ENCODE peak calls at places on chromosomes 5 and 9, in five cellular contexts. One of them, this sample, is unnamed.

GRCh38 chr9:121812159-121812735 is 160.8 kb downstream of the DAB2IP start:
- DNase-seq in GM23338: no peak
- DNase-seq in stimulated activated CD4-positive, alpha-beta T cell treated with anti-CD3 and anti-CD28 coated beads, TNF-alpha, amount 100 ng/mL, for 48 hours: no peak
- DNase-seq in cardiac fibroblast: no peak
- DNase-seq in posterior cingulate gyrus: no peak
- DNase-seq in this sample: peak; percentile 57

GRCh38 chr5:73214921-73215490 is 42.0 kb downstream of the TMEM174 start:
- DNase-seq in cardiac fibroblast: no peak
- DNase-seq in posterior cingulate gyrus: no peak
- DNase-seq in GM23338: peak; percentile 20
- DNase-seq in stimulated activated CD4-positive, alpha-beta T cell treated with anti-CD3 and anti-CD28 coated beads, TNF-alpha, amount 100 ng/mL, for 48 hours: no peak
- DNase-seq in this sample: peak; percentile 65

GRCh38 chr9:96461336-96461735 is 11.4 kb downstream of the HABP4 start:
- DNase-seq in cardiac fibroblast: no peak
- DNase-seq in GM23338: no peak
- DNase-seq in posterior cingulate gyrus: no peak
- DNase-seq in stimulated activated CD4-positive, alpha-beta T cell treated with anti-CD3 and anti-CD28 coated beads, TNF-alpha, amount 100 ng/mL, for 48 hours: no peak
- DNase-seq in this sample: no peak

GRCh38 chr9:89037325-89037724 is 46.1 kb downstream of the S1PR3 start:
- DNase-seq in stimulated activated CD4-positive, alpha-beta T cell treated with anti-CD3 and anti-CD28 coated beads, TNF-alpha, amount 100 ng/mL, for 48 hours: no peak
- DNase-seq in cardiac fibroblast: no peak
- DNase-seq in GM23338: no peak
- DNase-seq in posterior cingulate gyrus: no peak
- DNase-seq in this sample: no peak

GRCh38 chr5:180395540-180396274 is 42.6 kb upstream of the GFPT2 start:
- DNase-seq in posterior cingulate gyrus: no peak
- DNase-seq in GM23338: no peak
- DNase-seq in cardiac fibroblast: no peak
- DNase-seq in stimulated activated CD4-positive, alpha-beta T cell treated with anti-CD3 and anti-CD28 coated beads, TNF-alpha, amount 100 ng/mL, for 48 hours: no peak
- DNase-seq in this sample: no peak

GRCh38 chr5:129110742-129111141 is 16.2 kb downstream of the ISOC1 start:
- DNase-seq in posterior cingulate gyrus: no peak
- DNase-seq in cardiac fibroblast: peak; percentile 44
- DNase-seq in GM23338: no peak
- DNase-seq in stimulated activated CD4-positive, alpha-beta T cell treated with anti-CD3 and anti-CD28 coated beads, TNF-alpha, amount 100 ng/mL, for 48 hours: no peak
- DNase-seq in this sample: no peak

GRCh38 chr5:9721161-9721560 is 91.0 kb upstream of the TAS2R1 start:
- DNase-seq in GM23338: no peak
- DNase-seq in posterior cingulate gyrus: no peak
- DNase-seq in stimulated activated CD4-positive, alpha-beta T cell treated with anti-CD3 and anti-CD28 coated beads, TNF-alpha, amount 100 ng/mL, for 48 hours: no peak
- DNase-seq in cardiac fibroblast: no peak
- DNase-seq in this sample: no peak

GRCh38 chr9:92712767-92713166 is 42.8 kb upstream of the IPPK start:
- DNase-seq in posterior cingulate gyrus: no peak
- DNase-seq in stimulated activated CD4-positive, alpha-beta T cell treated with anti-CD3 and anti-CD28 coated beads, TNF-alpha, amount 100 ng/mL, for 48 hours: no peak
- DNase-seq in cardiac fibroblast: no peak
- DNase-seq in GM23338: no peak
- DNase-seq in this sample: no peak

GRCh38 chr9:23638837-23639426 is 187.1 kb downstream of the ELAVL2 start:
- DNase-seq in posterior cingulate gyrus: no peak
- DNase-seq in cardiac fibroblast: no peak
- DNase-seq in stimulated activated CD4-positive, alpha-beta T cell treated with anti-CD3 and anti-CD28 coated beads, TNF-alpha, amount 100 ng/mL, for 48 hours: no peak
- DNase-seq in GM23338: no peak
- DNase-seq in this sample: no peak

GRCh38 chr5:138849439-138849838 is 25.7 kb downstream of the LRRTM2 start:
- DNase-seq in posterior cingulate gyrus: no peak
- DNase-seq in GM23338: no peak
- DNase-seq in stimulated activated CD4-positive, alpha-beta T cell treated with anti-CD3 and anti-CD28 coated beads, TNF-alpha, amount 100 ng/mL, for 48 hours: no peak
- DNase-seq in cardiac fibroblast: no peak
- DNase-seq in this sample: no peak

GRCh38 chr5:57174128-57174849 is 430 bp downstream of the GPBP1 start:
- DNase-seq in cardiac fibroblast: no peak
- DNase-seq in stimulated activated CD4-positive, alpha-beta T cell treated with anti-CD3 and anti-CD28 coated beads, TNF-alpha, amount 100 ng/mL, for 48 hours: no peak
- DNase-seq in posterior cingulate gyrus: peak; percentile 85
- DNase-seq in GM23338: peak; percentile 62
- DNase-seq in this sample: no peak

GRCh38 chr5:172648008-172648359 is 6.9 kb downstream of the NEURL1B start:
- DNase-seq in GM23338: no peak
- DNase-seq in cardiac fibroblast: no peak
- DNase-seq in posterior cingulate gyrus: no peak
- DNase-seq in stimulated activated CD4-positive, alpha-beta T cell treated with anti-CD3 and anti-CD28 coated beads, TNF-alpha, amount 100 ng/mL, for 48 hours: no peak
- DNase-seq in this sample: peak; percentile 86

GRCh38 chr9:133204993-133205336 is 4.1 kb downstream of the OBP2B start:
- DNase-seq in posterior cingulate gyrus: no peak
- DNase-seq in stimulated activated CD4-positive, alpha-beta T cell treated with anti-CD3 and anti-CD28 coated beads, TNF-alpha, amount 100 ng/mL, for 48 hours: no peak
- DNase-seq in cardiac fibroblast: no peak
- DNase-seq in GM23338: no peak
- DNase-seq in this sample: no peak

GRCh38 chr9:115525438-115526058 is 407.6 kb upstream of the TNC start:
- DNase-seq in cardiac fibroblast: no peak
- DNase-seq in GM23338: no peak
- DNase-seq in posterior cingulate gyrus: no peak
- DNase-seq in stimulated activated CD4-positive, alpha-beta T cell treated with anti-CD3 and anti-CD28 coated beads, TNF-alpha, amount 100 ng/mL, for 48 hours: no peak
- DNase-seq in this sample: no peak

GRCh38 chr5:36060516-36060885 is 6.2 kb downstream of the UGT3A2 start:
- DNase-seq in stimulated activated CD4-positive, alpha-beta T cell treated with anti-CD3 and anti-CD28 coated beads, TNF-alpha, amount 100 ng/mL, for 48 hours: no peak
- DNase-seq in posterior cingulate gyrus: no peak
- DNase-seq in cardiac fibroblast: no peak
- DNase-seq in GM23338: peak; percentile 43
- DNase-seq in this sample: no peak

GRCh38 chr5:172910828-172911627 is 48.2 kb upstream of the RPL26L1 start:
- DNase-seq in GM23338: peak; percentile 36
- DNase-seq in stimulated activated CD4-positive, alpha-beta T cell treated with anti-CD3 and anti-CD28 coated beads, TNF-alpha, amount 100 ng/mL, for 48 hours: no peak
- DNase-seq in posterior cingulate gyrus: no peak
- DNase-seq in cardiac fibroblast: peak; percentile 99
- DNase-seq in this sample: peak; percentile 71

This sample was measured in endodermal cell.